ENCODE peak calls at places on chromosome 7, in nine cellular contexts. Z is A549, W is AG04449, F is PC-9, U is heart right ventricle, P is ascending aorta, Q is IMR-90, M is HCT116, T is AG04450. H is an unnamed sample.
A peak's percentile ranks its signal among the peaks of the same experiment; 100 is the strongest.

GRCh38 chr7:99622596-99622995 is 5.8 kb downstream of the ZSCAN25 start:
- DNase-seq in Z (no peak), W (no peak), F (no peak), U (no peak), P (no peak), Q (no peak), M (no peak), T (no peak), H (no peak)

GRCh38 chr7:100875356-100875751 is 451 bp downstream of the SRRT start:
- DNase-seq in Z (no peak), W (no peak), F (no peak), U (no peak), P (no peak), Q (no peak), M (no peak), T (no peak), H (no peak)

GRCh38 chr7:120920588-120920987 is 30.0 kb upstream of the ING3 start:
- DNase-seq in Z (no peak), W (no peak), F (no peak), U (no peak), P (no peak), Q (no peak), M (no peak), T (no peak), H (no peak)

GRCh38 chr7:50803359-50804337 is 21.0 kb upstream of the GRB10 start:
- DNase-seq in Z (peak; percentile 63), W (no peak), F (peak; percentile 80), U (no peak), P (no peak), Q (no peak), M (no peak), T (no peak), H (no peak)

GRCh38 chr7:123522061-123522460 is 12.3 kb downstream of the IQUB start:
- DNase-seq in Z (no peak), W (no peak), F (peak; percentile 86), U (no peak), P (no peak), Q (no peak), M (no peak), T (no peak), H (peak; percentile 90)

GRCh38 chr7:25456467-25457171 is 228.3 kb upstream of the NPVF start:
- DNase-seq in Z (no peak), W (no peak), F (no peak), U (peak; percentile 38), P (no peak), Q (no peak), M (no peak), T (no peak), H (no peak)

GRCh38 chr7:149317986-149318672 is 56.1 kb downstream of the ZNF783 start:
- DNase-seq in Z (peak; percentile 56), W (no peak), F (no peak), U (no peak), P (no peak), Q (no peak), M (no peak), T (no peak), H (no peak)

GRCh38 chr7:47354831-47355541 is 226.9 kb downstream of the TNS3 start:
- DNase-seq in Z (no peak), W (no peak), F (no peak), U (peak; percentile 41), P (peak; percentile 60), Q (no peak), M (no peak), T (no peak), H (no peak)

GRCh38 chr7:152451356-152451755 is 15.6 kb upstream of the KMT2C start:
- DNase-seq in Z (no peak), W (no peak), F (no peak), U (no peak), P (no peak), Q (no peak), M (no peak), T (no peak), H (no peak)

GRCh38 chr7:127938588-127938987 is 92.6 kb downstream of the LRRC4 start:
- DNase-seq in Z (peak; percentile 14), W (peak; percentile 52), F (no peak), U (peak; percentile 5), P (no peak), Q (peak; percentile 88), M (no peak), T (peak; percentile 57), H (no peak)

GRCh38 chr7:103988468-103989199 is 824 bp downstream of the RELN start:
- DNase-seq in Z (peak; percentile 2), W (no peak), F (no peak), U (no peak), P (no peak), Q (no peak), M (no peak), T (no peak), H (no peak)

GRCh38 chr7:31134246-31135188 is 82.4 kb downstream of the ADCYAP1R1 start:
- DNase-seq in Z (peak; percentile 76), W (no peak), F (peak; percentile 64), U (peak; percentile 73), P (peak; percentile 76), Q (peak; percentile 54), M (peak; percentile 59), T (peak; percentile 23), H (peak; percentile 2)

GRCh38 chr7:85829817-85830432 is 643.1 kb upstream of the SEMA3D start:
- DNase-seq in Z (peak; percentile 27), W (no peak), F (no peak), U (no peak), P (no peak), Q (peak; percentile 11), M (no peak), T (no peak), H (no peak)

GRCh38 chr7:66839814-66840213 is 81.2 kb upstream of the TMEM248 start:
- DNase-seq in Z (no peak), W (no peak), F (no peak), U (no peak), P (no peak), Q (no peak), M (no peak), T (no peak), H (no peak)

GRCh38 chr7:54394877-54395276 is 147.3 kb upstream of the VSTM2A start:
- DNase-seq in Z (no peak), W (no peak), F (no peak), U (no peak), P (no peak), Q (no peak), M (no peak), T (no peak), H (no peak)

GRCh38 chr7:2980406-2981102 is 63.1 kb downstream of the CARD11 start:
- DNase-seq in Z (no peak), W (no peak), F (no peak), U (no peak), P (no peak), Q (no peak), M (no peak), T (no peak), H (no peak)

DNA sequence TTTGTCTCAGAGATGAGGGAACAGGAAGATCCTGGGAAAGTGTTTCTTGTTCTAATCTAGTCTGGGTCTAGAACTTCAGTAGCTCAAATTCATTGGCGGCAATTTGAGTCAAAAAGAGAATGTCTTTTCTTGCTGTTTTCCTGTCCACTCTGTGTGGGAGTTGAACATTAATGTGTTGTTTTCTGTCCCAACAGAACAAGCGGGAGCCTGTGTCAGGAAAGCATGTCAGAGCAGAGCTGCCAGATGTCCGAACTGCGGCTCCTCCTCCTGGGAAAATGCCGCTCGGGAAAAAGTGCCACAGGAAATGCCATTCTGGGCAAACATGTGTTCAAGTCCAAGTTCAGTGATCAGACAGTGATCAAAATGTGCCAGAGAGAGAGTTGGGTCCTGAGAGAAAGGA is 16.0 kb downstream of the GIMAP8 start:
- DNase-seq in Z (no peak), W (no peak), F (no peak), U (no peak), P (no peak), Q (no peak), M (no peak), T (no peak), H (no peak)
- H3K4me3 ChIP-seq in Z (no peak overlapping the region), W (no peak overlapping the region), F (no peak overlapping the region), U (peak overlapping the region; percentile 24), P (no peak overlapping the region), Q (no peak overlapping the region), M (no peak overlapping the region), T (no peak overlapping the region), H (no peak overlapping the region)

DNA sequence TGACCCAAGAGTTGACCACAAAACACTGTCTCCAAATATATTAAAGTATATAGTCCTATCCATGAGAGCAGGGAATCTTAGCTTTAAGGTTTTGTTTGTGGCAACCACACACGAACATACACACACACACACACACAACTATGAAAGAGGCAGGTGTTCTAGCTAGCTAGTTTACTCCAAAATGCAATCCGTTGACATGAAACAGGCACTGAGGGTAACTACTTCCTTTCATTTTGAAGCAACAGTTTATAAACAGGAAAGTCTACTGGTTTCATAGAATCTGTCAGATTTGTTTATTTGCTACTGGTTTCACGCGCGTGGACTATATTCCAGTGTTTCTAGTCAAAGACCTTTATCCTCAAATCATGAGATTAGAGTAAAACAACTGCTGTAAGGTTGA is 14.9 kb downstream of the HTR5A start:
- DNase-seq in Z (no peak), W (no peak), F (no peak), U (no peak), P (no peak), Q (no peak), M (no peak), T (no peak), H (no peak)
- TF ChIP-seq CTCF in Z (no peak), W (no peak), F (no peak), U (no peak), P (no peak), Q (no peak), M (no peak), T (no peak), H (no peak)

DNA sequence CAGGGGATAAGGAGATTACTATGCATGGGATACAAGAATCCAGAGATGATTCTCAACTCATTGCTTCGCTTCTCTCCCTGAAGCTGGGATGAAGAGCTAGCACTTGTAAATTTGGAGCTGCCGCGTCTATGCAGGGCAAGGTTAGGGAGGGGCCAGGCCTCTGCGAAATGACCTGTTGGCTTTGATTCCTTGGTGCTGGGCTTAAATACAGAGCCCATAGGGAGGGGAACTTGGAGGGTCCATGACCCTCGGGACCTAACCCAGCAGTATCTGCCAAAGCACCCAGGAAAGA is 673 bp upstream of the WNT2 start:
- DNase-seq in Z (no peak), W (no peak), F (no peak), U (no peak), P (no peak), Q (no peak), M (no peak), T (no peak), H (peak; percentile 20)
- H3K4me3 ChIP-seq in Z (peak overlapping the region; percentile 47), W (peak overlapping the region; percentile 54), F (no peak overlapping the region), U (peak overlapping the region; percentile 30), P (peak overlapping the region; percentile 67), Q (peak overlapping the region; percentile 45), M (no peak overlapping the region), T (peak overlapping the region; percentile 62), H (peak overlapping the region; percentile 54)

GRCh38 chr7:142866361-142867096 is 11.7 kb downstream of the EPHB6 start:
- DNase-seq in Z (peak; percentile 32), W (no peak), F (peak; percentile 36), U (no peak), P (no peak), Q (no peak), M (no peak), T (no peak), H (no peak)
- TF ChIP-seq CTCF in Z (peak; percentile 49), W (peak; percentile 62), F (peak; percentile 83), U (no peak), P (no peak), Q (peak; percentile 38), M (peak; percentile 74), T (peak; percentile 49), H (peak; percentile 74)

GRCh38 chr7:106870983-106871410 is 5.9 kb downstream of the PIK3CG start:
- DNase-seq in Z (no peak), W (no peak), F (no peak), U (no peak), P (no peak), Q (peak; percentile 49), M (no peak), T (peak; percentile 4), H (no peak)
- H3K4me3 ChIP-seq in Z (no peak overlapping the region), W (no peak overlapping the region), F (no peak overlapping the region), U (no peak overlapping the region), P (no peak overlapping the region), Q (no peak overlapping the region), M (no peak overlapping the region), T (no peak overlapping the region), H (no peak overlapping the region)

H was measured in epithelial cell of proximal tubule.